ENCODE peak calls at places on chromosome 13, in four cellular contexts. X is effector memory CD4-positive, alpha-beta T cell; Z is EH; P is HCT116. N is an unnamed sample.

GRCh38 chr13:109584844-109585361 is 201.5 kb downstream of the IRS2 start:
- DNase-seq in X (no peak), Z (no peak), P (no peak), N (no peak)

GRCh38 chr13:52374873-52375411 is 31.0 kb downstream of the THSD1 start:
- DNase-seq in X (no peak), Z (no peak), P (no peak), N (no peak)

GRCh38 chr13:82688400-82688999 is 1193.8 kb downstream of the SLITRK1 start:
- DNase-seq in X (no peak), Z (peak), P (no peak), N (no peak)

GRCh38 chr13:71820699-71821098 is 46.3 kb downstream of the DACH1 start:
- DNase-seq in X (no peak), Z (no peak), P (no peak), N (no peak)

GRCh38 chr13:103386341-103386740 is 320.1 kb upstream of the SLC10A2 start:
- DNase-seq in X (no peak), Z (no peak), P (no peak), N (peak)

GRCh38 chr13:38824342-38824741 is 137.5 kb downstream of the FREM2 start:
- DNase-seq in X (no peak), Z (no peak), P (no peak), N (no peak)

GRCh38 chr13:27637289-27637626 is 15.6 kb downstream of the POLR1D start:
- DNase-seq in X (no peak), Z (no peak), P (no peak), N (no peak)

GRCh38 chr13:45297456-45298205 is 43.4 kb downstream of the TPT1 start:
- DNase-seq in X (no peak), Z (no peak), P (no peak), N (no peak)